ENCODE peak calls at places on chromosomes 7 and 10, in eight cellular contexts. One of them, this sample, is unnamed. For H3K9me3, the result is how much of the 10 kb centered on the place peaks cover.

GRCh38 chr7:79515358-79515757 is 61.9 kb upstream of the MAGI2 start:
- DNase-seq in NT2/D1: no peak
- DNase-seq in CD8-positive, alpha-beta memory T cell: no peak
- DNase-seq in IMR-90: peak
- DNase-seq in tibial artery: no peak
- DNase-seq in Karpas-422: no peak
- DNase-seq in K562: no peak
- DNase-seq in sigmoid colon: no peak
- DNase-seq in this sample: no peak

GRCh38 chr10:127649642-127650041 is 87.3 kb upstream of the FOXI2 start:
- DNase-seq in NT2/D1: peak
- DNase-seq in CD8-positive, alpha-beta memory T cell: no peak
- DNase-seq in IMR-90: no peak
- DNase-seq in tibial artery: no peak
- DNase-seq in Karpas-422: peak
- DNase-seq in K562: no peak
- DNase-seq in sigmoid colon: no peak
- DNase-seq in this sample: no peak

GRCh38 chr7:112286294-112287086 is 80.0 kb downstream of the ZNF277 start:
- DNase-seq in NT2/D1: no peak
- DNase-seq in CD8-positive, alpha-beta memory T cell: no peak
- DNase-seq in IMR-90: no peak
- DNase-seq in tibial artery: no peak
- DNase-seq in Karpas-422: no peak
- DNase-seq in K562: no peak
- DNase-seq in sigmoid colon: no peak
- DNase-seq in this sample: no peak

GRCh38 chr7:29556405-29557195 is 7.0 kb upstream of the PRR15 start:
- DNase-seq in NT2/D1: no peak
- DNase-seq in CD8-positive, alpha-beta memory T cell: no peak
- DNase-seq in IMR-90: no peak
- DNase-seq in tibial artery: no peak
- DNase-seq in Karpas-422: peak
- DNase-seq in K562: no peak
- DNase-seq in sigmoid colon: no peak
- DNase-seq in this sample: no peak

GRCh38 chr10:98638920-98639319 is 192.2 kb upstream of the HPS1 start:
- DNase-seq in NT2/D1: no peak
- DNase-seq in CD8-positive, alpha-beta memory T cell: no peak
- DNase-seq in IMR-90: no peak
- DNase-seq in tibial artery: no peak
- DNase-seq in Karpas-422: no peak
- DNase-seq in K562: no peak
- DNase-seq in sigmoid colon: no peak
- DNase-seq in this sample: no peak

GRCh38 chr7:2718703-2718965 is 30.6 kb downstream of the AMZ1 start:
- DNase-seq in NT2/D1: no peak
- DNase-seq in CD8-positive, alpha-beta memory T cell: no peak
- DNase-seq in IMR-90: no peak
- DNase-seq in tibial artery: no peak
- DNase-seq in Karpas-422: no peak
- DNase-seq in K562: no peak
- DNase-seq in sigmoid colon: no peak
- DNase-seq in this sample: no peak

GRCh38 chr10:125084191-125085186 is 75.9 kb downstream of the CTBP2 start:
- DNase-seq in NT2/D1: peak
- DNase-seq in CD8-positive, alpha-beta memory T cell: no peak
- DNase-seq in IMR-90: peak
- DNase-seq in tibial artery: peak
- DNase-seq in Karpas-422: no peak
- DNase-seq in K562: no peak
- DNase-seq in sigmoid colon: peak
- DNase-seq in this sample: no peak

GRCh38 chr7:41096921-41097320 is 606.0 kb downstream of the INHBA start:
- DNase-seq in NT2/D1: no peak
- DNase-seq in CD8-positive, alpha-beta memory T cell: no peak
- DNase-seq in IMR-90: peak
- DNase-seq in tibial artery: no peak
- DNase-seq in Karpas-422: no peak
- DNase-seq in K562: no peak
- DNase-seq in sigmoid colon: no peak
- DNase-seq in this sample: no peak

GRCh38 chr7:150401861-150402631 is 22.9 kb downstream of the ZNF775 start:
- DNase-seq in NT2/D1: peak
- DNase-seq in CD8-positive, alpha-beta memory T cell: no peak
- DNase-seq in IMR-90: no peak
- DNase-seq in tibial artery: no peak
- DNase-seq in Karpas-422: no peak
- DNase-seq in K562: no peak
- DNase-seq in sigmoid colon: peak
- DNase-seq in this sample: no peak

GRCh38 chr10:84541289-84541637 is 212.9 kb downstream of the CCSER2 start:
- DNase-seq in NT2/D1: no peak
- DNase-seq in CD8-positive, alpha-beta memory T cell: no peak
- DNase-seq in IMR-90: no peak
- DNase-seq in tibial artery: no peak
- DNase-seq in Karpas-422: no peak
- DNase-seq in K562: peak
- DNase-seq in sigmoid colon: no peak
- DNase-seq in this sample: no peak

GRCh38 chr7:84714765-84715164 is 472.1 kb downstream of the SEMA3D start:
- DNase-seq in NT2/D1: no peak
- DNase-seq in CD8-positive, alpha-beta memory T cell: no peak
- DNase-seq in IMR-90: no peak
- DNase-seq in tibial artery: no peak
- DNase-seq in Karpas-422: no peak
- DNase-seq in K562: no peak
- DNase-seq in sigmoid colon: no peak
- DNase-seq in this sample: no peak

GRCh38 chr7:27149817-27150567 is 2.4 kb downstream of the HOXA3 start:
- DNase-seq in NT2/D1: no peak
- DNase-seq in CD8-positive, alpha-beta memory T cell: no peak
- DNase-seq in IMR-90: no peak
- DNase-seq in tibial artery: no peak
- DNase-seq in Karpas-422: peak
- DNase-seq in K562: no peak
- DNase-seq in sigmoid colon: peak
- DNase-seq in this sample: no peak

GRCh38 chr7:2545746-2546425 is 9.4 kb downstream of the BRAT1 start:
- DNase-seq in NT2/D1: no peak
- DNase-seq in CD8-positive, alpha-beta memory T cell: no peak
- DNase-seq in IMR-90: no peak
- DNase-seq in tibial artery: no peak
- DNase-seq in Karpas-422: no peak
- DNase-seq in K562: no peak
- DNase-seq in sigmoid colon: peak
- DNase-seq in this sample: no peak

GRCh38 chr7:5266148-5267028 is 16.4 kb upstream of the SLC29A4 start:
- DNase-seq in NT2/D1: peak
- DNase-seq in CD8-positive, alpha-beta memory T cell: no peak
- DNase-seq in IMR-90: no peak
- DNase-seq in tibial artery: no peak
- DNase-seq in Karpas-422: no peak
- DNase-seq in K562: peak
- DNase-seq in sigmoid colon: no peak
- DNase-seq in this sample: no peak

GRCh38 chr10:67663449-67664087 is 32.4 kb downstream of the CTNNA3 start:
- DNase-seq in NT2/D1: no peak
- DNase-seq in CD8-positive, alpha-beta memory T cell: no peak
- DNase-seq in IMR-90: no peak
- DNase-seq in tibial artery: no peak
- DNase-seq in Karpas-422: no peak
- DNase-seq in K562: no peak
- DNase-seq in sigmoid colon: no peak
- DNase-seq in this sample: no peak

GRCh38 chr7:127933116-127933515 is 98.1 kb downstream of the LRRC4 start:
- DNase-seq in NT2/D1: no peak
- DNase-seq in CD8-positive, alpha-beta memory T cell: no peak
- DNase-seq in IMR-90: peak
- DNase-seq in tibial artery: no peak
- DNase-seq in Karpas-422: no peak
- DNase-seq in K562: no peak
- DNase-seq in sigmoid colon: no peak
- DNase-seq in this sample: no peak

GRCh38 chr7:158399762-158400161 is 187.9 kb downstream of the PTPRN2 start:
- DNase-seq in NT2/D1: no peak
- DNase-seq in CD8-positive, alpha-beta memory T cell: no peak
- DNase-seq in IMR-90: no peak
- DNase-seq in tibial artery: no peak
- DNase-seq in Karpas-422: no peak
- DNase-seq in K562: no peak
- DNase-seq in sigmoid colon: no peak
- DNase-seq in this sample: no peak
- H3K9me3 ChIP-seq in NT2/D1: under half
- H3K9me3 ChIP-seq in CD8-positive, alpha-beta memory T cell: under half
- H3K9me3 ChIP-seq in IMR-90: under half
- H3K9me3 ChIP-seq in tibial artery: under half
- H3K9me3 ChIP-seq in Karpas-422: under half
- H3K9me3 ChIP-seq in K562: under half
- H3K9me3 ChIP-seq in sigmoid colon: under half
- H3K9me3 ChIP-seq in this sample: under half

DNA sequence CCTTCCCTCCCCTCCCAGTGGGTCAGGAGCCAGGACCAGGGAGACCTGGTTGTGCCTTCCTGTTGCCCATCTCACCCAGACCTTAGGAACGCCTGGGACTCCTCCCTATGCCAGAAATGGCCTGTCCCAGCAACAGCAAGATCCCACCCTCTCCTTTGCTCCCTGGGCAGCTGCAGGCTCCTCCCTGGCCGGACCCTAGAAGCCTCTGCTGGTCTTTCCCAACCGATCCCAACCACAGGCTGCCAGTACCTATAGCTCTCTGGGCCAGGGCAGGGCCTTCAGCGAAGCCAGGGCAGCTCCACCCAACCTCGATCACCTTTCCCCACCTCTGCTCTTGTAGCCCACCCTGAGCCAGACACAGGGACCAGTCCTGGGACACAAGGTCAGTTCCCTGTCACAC is 21.9 kb downstream of the LDB3 start:
- DNase-seq in NT2/D1: no peak
- DNase-seq in CD8-positive, alpha-beta memory T cell: no peak
- DNase-seq in IMR-90: no peak
- DNase-seq in tibial artery: no peak
- DNase-seq in Karpas-422: no peak
- DNase-seq in K562: no peak
- DNase-seq in sigmoid colon: no peak
- DNase-seq in this sample: no peak
- H3K9me3 ChIP-seq in NT2/D1: under half
- H3K9me3 ChIP-seq in CD8-positive, alpha-beta memory T cell: under half
- H3K9me3 ChIP-seq in IMR-90: under half
- H3K9me3 ChIP-seq in tibial artery: under half
- H3K9me3 ChIP-seq in Karpas-422: under half
- H3K9me3 ChIP-seq in K562: under half
- H3K9me3 ChIP-seq in sigmoid colon: under half
- H3K9me3 ChIP-seq in this sample: under half

DNA sequence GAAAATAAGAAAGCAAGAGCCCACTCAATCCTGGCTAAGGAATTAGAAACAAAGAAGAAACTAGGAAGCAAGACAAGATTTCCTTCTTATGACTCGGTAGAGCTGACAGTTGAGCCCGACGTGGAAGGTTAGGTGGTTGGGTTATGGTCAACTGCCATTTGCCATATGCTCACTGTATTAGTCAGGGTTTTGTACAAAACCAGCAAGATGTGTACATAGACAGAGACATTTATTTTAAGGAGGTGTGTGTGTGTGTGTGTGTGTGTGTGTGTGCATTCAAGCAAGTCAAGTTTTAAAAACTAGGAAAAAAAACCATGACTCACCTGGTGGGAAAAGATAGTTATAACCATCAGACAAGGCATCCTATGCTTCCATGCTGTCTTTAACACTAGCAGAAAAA is 158.5 kb downstream of the VPS50 start:
- DNase-seq in NT2/D1: no peak
- DNase-seq in CD8-positive, alpha-beta memory T cell: no peak
- DNase-seq in IMR-90: no peak
- DNase-seq in tibial artery: no peak
- DNase-seq in Karpas-422: no peak
- DNase-seq in K562: no peak
- DNase-seq in sigmoid colon: no peak
- DNase-seq in this sample: no peak
- H3K9me3 ChIP-seq in NT2/D1: under half
- H3K9me3 ChIP-seq in CD8-positive, alpha-beta memory T cell: under half
- H3K9me3 ChIP-seq in IMR-90: under half
- H3K9me3 ChIP-seq in tibial artery: under half
- H3K9me3 ChIP-seq in Karpas-422: under half
- H3K9me3 ChIP-seq in K562: under half
- H3K9me3 ChIP-seq in sigmoid colon: under half
- H3K9me3 ChIP-seq in this sample: under half

DNA sequence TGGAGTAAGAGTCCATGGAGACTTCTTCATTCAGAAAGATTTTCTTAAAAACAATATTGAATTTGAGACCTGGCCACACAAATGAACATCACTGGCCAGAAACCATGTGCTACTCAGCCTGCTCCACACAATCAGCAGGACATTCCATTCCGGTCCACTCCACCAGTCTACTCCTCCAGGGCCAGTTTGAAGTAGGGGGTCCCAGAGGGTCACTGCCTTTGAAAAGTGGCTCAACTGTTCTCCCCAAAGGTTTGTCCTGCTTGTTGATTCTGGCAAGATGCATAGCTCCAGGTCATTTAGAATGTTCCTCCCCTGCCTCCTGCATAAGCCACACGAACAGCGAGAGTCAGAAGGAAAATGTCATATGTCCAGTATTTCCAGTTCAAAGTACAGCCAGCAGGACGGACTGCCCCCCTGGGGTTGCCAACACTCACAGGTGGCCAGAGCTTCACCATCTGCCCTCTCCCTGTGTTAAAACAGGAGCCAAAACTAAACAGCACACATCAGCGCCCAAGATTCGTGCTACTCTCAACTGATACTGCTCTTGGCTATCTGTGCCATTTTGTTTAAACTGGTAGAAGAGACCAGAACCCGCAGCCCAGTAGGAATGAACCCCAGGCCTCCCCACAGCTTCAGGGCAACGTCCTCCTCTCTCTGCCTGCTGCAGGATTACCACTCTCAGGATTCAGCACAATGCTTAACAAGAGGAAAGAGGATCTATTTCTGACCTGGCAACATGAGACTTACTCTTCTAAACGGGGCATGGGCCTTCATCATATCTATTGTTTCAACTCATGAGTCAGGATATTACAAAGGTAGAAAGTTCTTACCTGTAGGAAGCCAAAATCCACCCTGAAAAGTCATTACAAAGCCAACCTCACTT is 11.3 kb downstream of the GRB10 start:
- DNase-seq in NT2/D1: no peak
- DNase-seq in CD8-positive, alpha-beta memory T cell: no peak
- DNase-seq in IMR-90: no peak
- DNase-seq in tibial artery: no peak
- DNase-seq in Karpas-422: no peak
- DNase-seq in K562: no peak
- DNase-seq in sigmoid colon: no peak
- DNase-seq in this sample: no peak
- H3K9me3 ChIP-seq in NT2/D1: half or more
- H3K9me3 ChIP-seq in CD8-positive, alpha-beta memory T cell: under half
- H3K9me3 ChIP-seq in IMR-90: under half
- H3K9me3 ChIP-seq in tibial artery: under half
- H3K9me3 ChIP-seq in Karpas-422: under half
- H3K9me3 ChIP-seq in K562: under half
- H3K9me3 ChIP-seq in sigmoid colon: under half
- H3K9me3 ChIP-seq in this sample: under half

GRCh38 chr7:157710396-157710795 is 373.6 kb downstream of the DNAJB6 start:
- DNase-seq in NT2/D1: no peak
- DNase-seq in CD8-positive, alpha-beta memory T cell: no peak
- DNase-seq in IMR-90: no peak
- DNase-seq in tibial artery: no peak
- DNase-seq in Karpas-422: no peak
- DNase-seq in K562: no peak
- DNase-seq in sigmoid colon: no peak
- DNase-seq in this sample: no peak
- H3K9me3 ChIP-seq in NT2/D1: under half
- H3K9me3 ChIP-seq in CD8-positive, alpha-beta memory T cell: under half
- H3K9me3 ChIP-seq in IMR-90: under half
- H3K9me3 ChIP-seq in tibial artery: under half
- H3K9me3 ChIP-seq in Karpas-422: under half
- H3K9me3 ChIP-seq in K562: under half
- H3K9me3 ChIP-seq in sigmoid colon: under half
- H3K9me3 ChIP-seq in this sample: under half

GRCh38 chr7:157867685-157868305 is 531.0 kb downstream of the DNAJB6 start:
- DNase-seq in NT2/D1: no peak
- DNase-seq in CD8-positive, alpha-beta memory T cell: no peak
- DNase-seq in IMR-90: no peak
- DNase-seq in tibial artery: no peak
- DNase-seq in Karpas-422: no peak
- DNase-seq in K562: no peak
- DNase-seq in sigmoid colon: no peak
- DNase-seq in this sample: no peak
- H3K9me3 ChIP-seq in NT2/D1: under half
- H3K9me3 ChIP-seq in CD8-positive, alpha-beta memory T cell: under half
- H3K9me3 ChIP-seq in IMR-90: half or more
- H3K9me3 ChIP-seq in tibial artery: under half
- H3K9me3 ChIP-seq in Karpas-422: under half
- H3K9me3 ChIP-seq in K562: under half
- H3K9me3 ChIP-seq in sigmoid colon: under half
- H3K9me3 ChIP-seq in this sample: under half